ENCODE peak calls at places on chromosomes 5 and 9, in nine cellular contexts. One of them, this sample, is unnamed.

GRCh38 chr5:392431-392988 is 50.5 kb upstream of the EXOC3 start:
- DNase-seq in RWPE1: no peak
- DNase-seq in foreskin fibroblast: peak
- DNase-seq in lower lobe of right lung: no peak
- DNase-seq in NB4: peak
- DNase-seq in BJ: no peak
- DNase-seq in kidney epithelial cell: no peak
- DNase-seq in upper lobe of right lung: peak
- DNase-seq in adrenal gland: no peak
- DNase-seq in this sample: no peak

GRCh38 chr9:3296536-3296935 is 229.3 kb downstream of the RFX3 start:
- DNase-seq in RWPE1: no peak
- DNase-seq in lower lobe of right lung: no peak
- DNase-seq in upper lobe of right lung: no peak
- DNase-seq in foreskin fibroblast: no peak
- DNase-seq in adrenal gland: no peak
- DNase-seq in NB4: peak
- DNase-seq in kidney epithelial cell: no peak
- DNase-seq in BJ: no peak
- DNase-seq in this sample: no peak

GRCh38 chr5:58184910-58185309 is 275.0 kb downstream of the PLK2 start:
- DNase-seq in RWPE1: peak
- DNase-seq in kidney epithelial cell: no peak
- DNase-seq in BJ: peak
- DNase-seq in adrenal gland: no peak
- DNase-seq in NB4: no peak
- DNase-seq in lower lobe of right lung: no peak
- DNase-seq in upper lobe of right lung: no peak
- DNase-seq in foreskin fibroblast: peak
- DNase-seq in this sample: no peak

GRCh38 chr9:103804077-103804735 is 289.9 kb upstream of the SMC2 start:
- DNase-seq in kidney epithelial cell: peak
- DNase-seq in lower lobe of right lung: no peak
- DNase-seq in BJ: no peak
- DNase-seq in NB4: no peak
- DNase-seq in upper lobe of right lung: no peak
- DNase-seq in foreskin fibroblast: no peak
- DNase-seq in adrenal gland: no peak
- DNase-seq in RWPE1: peak
- DNase-seq in this sample: no peak

GRCh38 chr5:134136221-134136631 is 21.7 kb downstream of the TCF7 start:
- DNase-seq in adrenal gland: peak
- DNase-seq in BJ: no peak
- DNase-seq in foreskin fibroblast: no peak
- DNase-seq in lower lobe of right lung: peak
- DNase-seq in upper lobe of right lung: peak
- DNase-seq in kidney epithelial cell: no peak
- DNase-seq in NB4: no peak
- DNase-seq in RWPE1: no peak
- DNase-seq in this sample: peak

GRCh38 chr5:103232393-103232999 is 26.1 kb upstream of the MACIR start:
- DNase-seq in RWPE1: peak
- DNase-seq in upper lobe of right lung: no peak
- DNase-seq in foreskin fibroblast: peak
- DNase-seq in NB4: peak
- DNase-seq in lower lobe of right lung: no peak
- DNase-seq in kidney epithelial cell: no peak
- DNase-seq in adrenal gland: peak
- DNase-seq in BJ: no peak
- DNase-seq in this sample: no peak

GRCh38 chr5:151155777-151156731 is 1.5 kb downstream of the ANXA6 start:
- DNase-seq in foreskin fibroblast: peak
- DNase-seq in RWPE1: no peak
- DNase-seq in adrenal gland: peak
- DNase-seq in NB4: peak
- DNase-seq in upper lobe of right lung: no peak
- DNase-seq in lower lobe of right lung: no peak
- DNase-seq in kidney epithelial cell: no peak
- DNase-seq in BJ: no peak
- DNase-seq in this sample: no peak

GRCh38 chr9:93665128-93665565 is 88.8 kb downstream of the PHF2 start:
- DNase-seq in kidney epithelial cell: no peak
- DNase-seq in BJ: no peak
- DNase-seq in upper lobe of right lung: peak
- DNase-seq in foreskin fibroblast: no peak
- DNase-seq in adrenal gland: no peak
- DNase-seq in NB4: no peak
- DNase-seq in lower lobe of right lung: peak
- DNase-seq in RWPE1: no peak
- DNase-seq in this sample: no peak

GRCh38 chr5:135243194-135244191 is 155.5 kb downstream of the MACROH2A1 start:
- DNase-seq in NB4: no peak
- DNase-seq in adrenal gland: no peak
- DNase-seq in upper lobe of right lung: peak
- DNase-seq in foreskin fibroblast: peak
- DNase-seq in kidney epithelial cell: no peak
- DNase-seq in BJ: no peak
- DNase-seq in RWPE1: no peak
- DNase-seq in lower lobe of right lung: no peak
- DNase-seq in this sample: no peak

GRCh38 chr5:37933586-37933985 is 93.7 kb upstream of the GDNF start:
- DNase-seq in BJ: no peak
- DNase-seq in foreskin fibroblast: no peak
- DNase-seq in adrenal gland: no peak
- DNase-seq in NB4: no peak
- DNase-seq in kidney epithelial cell: no peak
- DNase-seq in lower lobe of right lung: no peak
- DNase-seq in RWPE1: no peak
- DNase-seq in upper lobe of right lung: no peak
- DNase-seq in this sample: no peak

GRCh38 chr5:37494756-37495155 is 115.6 kb downstream of the WDR70 start:
- DNase-seq in lower lobe of right lung: no peak
- DNase-seq in foreskin fibroblast: peak
- DNase-seq in BJ: peak
- DNase-seq in kidney epithelial cell: no peak
- DNase-seq in adrenal gland: peak
- DNase-seq in upper lobe of right lung: no peak
- DNase-seq in NB4: no peak
- DNase-seq in RWPE1: peak
- DNase-seq in this sample: no peak

GRCh38 chr9:33823801-33824200 is 6.8 kb downstream of the UBE2R2 start:
- DNase-seq in NB4: no peak
- DNase-seq in kidney epithelial cell: no peak
- DNase-seq in upper lobe of right lung: no peak
- DNase-seq in RWPE1: no peak
- DNase-seq in lower lobe of right lung: no peak
- DNase-seq in foreskin fibroblast: no peak
- DNase-seq in BJ: no peak
- DNase-seq in adrenal gland: no peak
- DNase-seq in this sample: no peak

GRCh38 chr9:88741335-88741734 is 206.4 kb downstream of the NXNL2 start:
- DNase-seq in adrenal gland: no peak
- DNase-seq in kidney epithelial cell: no peak
- DNase-seq in foreskin fibroblast: no peak
- DNase-seq in upper lobe of right lung: no peak
- DNase-seq in RWPE1: peak
- DNase-seq in NB4: peak
- DNase-seq in lower lobe of right lung: no peak
- DNase-seq in BJ: no peak
- DNase-seq in this sample: no peak

GRCh38 chr9:34988218-34989055 is 1.1 kb upstream of the DNAJB5 start:
- DNase-seq in kidney epithelial cell: no peak
- DNase-seq in foreskin fibroblast: peak
- DNase-seq in RWPE1: no peak
- DNase-seq in upper lobe of right lung: no peak
- DNase-seq in NB4: no peak
- DNase-seq in BJ: no peak
- DNase-seq in lower lobe of right lung: peak
- DNase-seq in adrenal gland: peak
- DNase-seq in this sample: no peak

GRCh38 chr5:64949331-64949730 is 180.6 kb downstream of the CWC27 start:
- DNase-seq in RWPE1: no peak
- DNase-seq in lower lobe of right lung: no peak
- DNase-seq in foreskin fibroblast: no peak
- DNase-seq in upper lobe of right lung: no peak
- DNase-seq in BJ: no peak
- DNase-seq in adrenal gland: no peak
- DNase-seq in NB4: no peak
- DNase-seq in kidney epithelial cell: no peak
- DNase-seq in this sample: no peak
- TF ChIP-seq CTCF in RWPE1: no peak
- TF ChIP-seq CTCF in lower lobe of right lung: no peak
- TF ChIP-seq CTCF in foreskin fibroblast: no peak
- TF ChIP-seq CTCF in upper lobe of right lung: no peak
- TF ChIP-seq CTCF in BJ: no peak
- TF ChIP-seq CTCF in adrenal gland: no peak
- TF ChIP-seq CTCF in NB4: no peak
- TF ChIP-seq CTCF in kidney epithelial cell: no peak
- TF ChIP-seq CTCF in this sample: no peak

GRCh38 chr5:7422262-7422661 is 26.3 kb downstream of the ADCY2 start:
- DNase-seq in NB4: no peak
- DNase-seq in RWPE1: no peak
- DNase-seq in foreskin fibroblast: no peak
- DNase-seq in BJ: no peak
- DNase-seq in lower lobe of right lung: no peak
- DNase-seq in upper lobe of right lung: no peak
- DNase-seq in adrenal gland: no peak
- DNase-seq in kidney epithelial cell: no peak
- DNase-seq in this sample: no peak
- TF ChIP-seq CTCF in NB4: no peak
- TF ChIP-seq CTCF in RWPE1: no peak
- TF ChIP-seq CTCF in foreskin fibroblast: no peak
- TF ChIP-seq CTCF in BJ: no peak
- TF ChIP-seq CTCF in lower lobe of right lung: no peak
- TF ChIP-seq CTCF in upper lobe of right lung: no peak
- TF ChIP-seq CTCF in adrenal gland: no peak
- TF ChIP-seq CTCF in kidney epithelial cell: no peak
- TF ChIP-seq CTCF in this sample: no peak

GRCh38 chr9:87498816-87499454 is 1.3 kb downstream of the DAPK1 start:
- DNase-seq in kidney epithelial cell: no peak
- DNase-seq in NB4: no peak
- DNase-seq in RWPE1: no peak
- DNase-seq in upper lobe of right lung: no peak
- DNase-seq in BJ: no peak
- DNase-seq in lower lobe of right lung: no peak
- DNase-seq in adrenal gland: no peak
- DNase-seq in foreskin fibroblast: no peak
- DNase-seq in this sample: no peak

GRCh38 chr9:87499455-87500015 is 1.9 kb downstream of the DAPK1 start:
- DNase-seq in NB4: no peak
- DNase-seq in RWPE1: no peak
- DNase-seq in lower lobe of right lung: no peak
- DNase-seq in BJ: no peak
- DNase-seq in kidney epithelial cell: no peak
- DNase-seq in adrenal gland: no peak
- DNase-seq in foreskin fibroblast: no peak
- DNase-seq in upper lobe of right lung: no peak
- DNase-seq in this sample: no peak

GRCh38 chr9:87501806-87502205 is 4.1 kb downstream of the DAPK1 start:
- DNase-seq in kidney epithelial cell: no peak
- DNase-seq in foreskin fibroblast: no peak
- DNase-seq in lower lobe of right lung: no peak
- DNase-seq in NB4: no peak
- DNase-seq in adrenal gland: no peak
- DNase-seq in upper lobe of right lung: no peak
- DNase-seq in BJ: no peak
- DNase-seq in RWPE1: no peak
- DNase-seq in this sample: no peak

GRCh38 chr9:87500894-87501656 is 3.4 kb downstream of the DAPK1 start:
- DNase-seq in adrenal gland: no peak
- DNase-seq in upper lobe of right lung: no peak
- DNase-seq in RWPE1: no peak
- DNase-seq in kidney epithelial cell: no peak
- DNase-seq in foreskin fibroblast: no peak
- DNase-seq in lower lobe of right lung: no peak
- DNase-seq in BJ: no peak
- DNase-seq in NB4: no peak
- DNase-seq in this sample: no peak

GRCh38 chr9:87500491-87500890 is 2.8 kb downstream of the DAPK1 start:
- DNase-seq in upper lobe of right lung: no peak
- DNase-seq in RWPE1: no peak
- DNase-seq in BJ: no peak
- DNase-seq in kidney epithelial cell: no peak
- DNase-seq in NB4: no peak
- DNase-seq in lower lobe of right lung: no peak
- DNase-seq in foreskin fibroblast: no peak
- DNase-seq in adrenal gland: no peak
- DNase-seq in this sample: no peak
- TF ChIP-seq CTCF in upper lobe of right lung: peak
- TF ChIP-seq CTCF in RWPE1: no peak
- TF ChIP-seq CTCF in BJ: no peak
- TF ChIP-seq CTCF in kidney epithelial cell: peak
- TF ChIP-seq CTCF in NB4: no peak
- TF ChIP-seq CTCF in lower lobe of right lung: no peak
- TF ChIP-seq CTCF in foreskin fibroblast: no peak
- TF ChIP-seq CTCF in adrenal gland: no peak
- TF ChIP-seq CTCF in this sample: no peak

GRCh38 chr9:9246726-9247125 is 1366.1 kb downstream of the PTPRD start:
- DNase-seq in NB4: no peak
- DNase-seq in kidney epithelial cell: no peak
- DNase-seq in foreskin fibroblast: no peak
- DNase-seq in adrenal gland: no peak
- DNase-seq in lower lobe of right lung: no peak
- DNase-seq in BJ: no peak
- DNase-seq in RWPE1: no peak
- DNase-seq in upper lobe of right lung: no peak
- DNase-seq in this sample: no peak
- TF ChIP-seq CTCF in NB4: no peak
- TF ChIP-seq CTCF in kidney epithelial cell: no peak
- TF ChIP-seq CTCF in foreskin fibroblast: no peak
- TF ChIP-seq CTCF in adrenal gland: no peak
- TF ChIP-seq CTCF in lower lobe of right lung: no peak
- TF ChIP-seq CTCF in BJ: no peak
- TF ChIP-seq CTCF in RWPE1: no peak
- TF ChIP-seq CTCF in upper lobe of right lung: no peak
- TF ChIP-seq CTCF in this sample: no peak